ENCODE peak calls at places on chromosomes 12 and 14, in five cellular contexts. G is A549, W is Peyer's patch, D is testis, H is K562. S is an unnamed sample.

GRCh38 chr12:118060301-118061010 is 523 bp downstream of the WSB2 start:
- DNase-seq in W (peak; percentile 81), D (peak; percentile 46), G (peak; percentile 46), H (no peak), S (peak; percentile 59)

GRCh38 chr12:93061414-93062099 is 132.5 kb upstream of the EEA1 start:
- DNase-seq in H (no peak), G (no peak), D (no peak), W (no peak), S (no peak)

GRCh38 chr12:38056701-38057689 is 259.6 kb upstream of the ALG10B start:
- DNase-seq in W (no peak), H (no peak), D (no peak), G (peak; percentile 47), S (no peak)

GRCh38 chr12:5773550-5773949 is 171.5 kb downstream of the ANO2 start:
- DNase-seq in W (no peak), G (no peak), D (no peak), H (no peak), S (no peak)

GRCh38 chr12:113689047-113689610 is 217.5 kb upstream of the LHX5 start:
- DNase-seq in W (no peak), G (no peak), D (no peak), H (no peak), S (no peak)

GRCh38 chr14:88463318-88463717 is 77.9 kb downstream of the SPATA7 start:
- DNase-seq in G (peak; percentile 39), W (no peak), D (no peak), H (peak; percentile 24), S (no peak)

GRCh38 chr14:82755476-82755875 is 1221.8 kb upstream of the SEL1L start:
- DNase-seq in D (no peak), H (no peak), G (no peak), W (no peak), S (no peak)

GRCh38 chr12:68175566-68176033 is 16.1 kb upstream of the IFNG start:
- DNase-seq in D (no peak), W (no peak), H (no peak), G (no peak), S (no peak)

GRCh38 chr12:95763809-95764253 is 26.7 kb downstream of the NTN4 start:
- DNase-seq in G (peak; percentile 75), W (no peak), H (no peak), D (no peak), S (peak; percentile 79)

GRCh38 chr12:20722142-20722541 is 27.0 kb downstream of the SLCO1C1 start:
- DNase-seq in H (no peak), W (no peak), G (no peak), D (no peak), S (no peak)

GRCh38 chr14:88032373-88032772 is 27.4 kb downstream of the GPR65 start:
- DNase-seq in D (no peak), G (no peak), H (no peak), W (no peak), S (no peak)

GRCh38 chr12:106030210-106031175 is 108.3 kb downstream of the NUAK1 start:
- DNase-seq in D (no peak), W (no peak), G (peak; percentile 42), H (no peak), S (no peak)

GRCh38 chr12:15151141-15152091 is 69.8 kb downstream of the RERG start:
- DNase-seq in D (peak; percentile 31), H (no peak), G (no peak), W (no peak), S (no peak)

GRCh38 chr12:120261951-120262851 is 3.3 kb downstream of the PXN start:
- DNase-seq in D (peak; percentile 76), H (peak; percentile 46), W (peak; percentile 67), G (peak; percentile 62), S (no peak)

GRCh38 chr12:77213316-77213715 is 147.9 kb upstream of the E2F7 start:
- DNase-seq in G (no peak), W (no peak), D (no peak), H (no peak), S (peak; percentile 61)

GRCh38 chr12:77210724-77211123 is 145.4 kb upstream of the E2F7 start:
- DNase-seq in W (no peak), G (no peak), D (no peak), H (no peak), S (no peak)

GRCh38 chr12:77218278-77218677 is 152.9 kb upstream of the E2F7 start:
- DNase-seq in G (no peak), W (no peak), D (no peak), H (no peak), S (no peak)

DNA sequence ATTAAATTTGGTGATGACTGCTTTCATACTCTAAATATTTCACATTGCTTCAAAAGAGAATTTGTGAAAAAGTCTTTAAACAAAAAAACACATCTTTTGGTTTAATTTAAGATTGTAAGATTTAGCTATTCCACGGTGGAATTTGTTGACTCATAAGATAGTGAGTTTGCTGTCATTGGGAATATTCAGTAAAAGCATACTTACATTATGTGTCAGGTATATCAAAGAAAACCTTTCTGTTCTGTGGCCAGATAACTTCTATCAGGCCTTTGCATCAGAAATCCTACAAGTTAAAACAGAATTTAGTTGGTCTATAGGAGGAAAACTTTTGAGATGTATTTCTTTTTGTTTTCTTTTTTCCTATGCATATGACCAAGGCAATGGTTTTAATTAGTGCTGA is 148.8 kb upstream of the E2F7 start:
- DNase-seq in H (no peak), D (no peak), W (no peak), G (no peak), S (no peak)
- H3K27ac ChIP-seq in H (no peak overlapping the region), D (no peak overlapping the region), W (no peak overlapping the region), G (no peak overlapping the region), S (no peak overlapping the region)

GRCh38 chr12:46372131-46372851 is at the start of gene SLC38A2:
- DNase-seq in G (peak; percentile 87), H (peak; percentile 77), D (peak; percentile 99), W (peak; percentile 99), S (peak; percentile 99)

GRCh38 chr12:46370792-46371717 is 1.5 kb downstream of the SLC38A2 start:
- DNase-seq in W (peak; percentile 94), D (peak; percentile 92), H (peak; percentile 77), G (peak; percentile 84), S (peak; percentile 91)

GRCh38 chr12:46372852-46373302 is 304 bp upstream of the SLC38A2 start:
- DNase-seq in G (no peak), W (no peak), H (peak; percentile 94), D (no peak), S (no peak)

GRCh38 chr12:46370380-46370734 is 2.2 kb downstream of the SLC38A2 start:
- DNase-seq in W (no peak), G (no peak), D (no peak), H (no peak), S (no peak)

GRCh38 chr12:46371718-46372130 is 849 bp downstream of the SLC38A2 start:
- DNase-seq in W (peak; percentile 81), D (peak; percentile 51), G (peak; percentile 56), H (peak; percentile 62), S (no peak)
- TF ChIP-seq POLR2A in W (no peak), D (no peak), G (peak; percentile 13), H (no peak), S (peak; percentile 3)

DNA sequence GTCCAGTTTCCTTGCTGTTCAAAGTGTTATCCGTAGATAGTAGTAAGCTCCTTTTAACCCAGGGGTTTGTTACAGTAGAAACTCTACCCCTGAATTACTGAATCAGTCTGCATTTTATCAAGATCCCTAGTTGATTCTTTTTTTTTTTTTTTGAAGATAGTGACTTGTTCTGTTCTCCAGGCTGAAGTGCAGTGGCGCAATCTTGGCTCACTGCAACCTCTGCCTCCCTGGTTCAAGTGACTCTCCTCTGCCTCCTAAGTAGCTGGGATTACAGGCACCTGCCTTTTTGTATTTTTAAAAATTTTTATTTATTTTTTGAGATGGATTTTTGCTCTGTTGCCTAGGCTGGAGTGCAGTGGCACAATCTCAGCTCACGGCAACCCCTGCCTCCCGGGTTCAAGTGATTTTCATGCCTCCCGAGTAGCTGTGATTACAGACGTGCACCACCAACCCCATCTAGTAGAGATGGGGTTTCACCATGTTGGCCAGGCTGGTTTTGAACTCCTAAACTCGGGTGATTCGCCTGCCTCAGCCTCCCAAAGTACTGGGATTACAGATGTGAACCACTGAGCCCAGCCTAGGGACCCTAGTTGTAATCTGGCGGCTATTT is 10.5 kb downstream of the LARP4 start:
- DNase-seq in H (no peak), W (no peak), G (no peak), D (no peak), S (no peak)
- H3K4me3 ChIP-seq in H (no peak overlapping the region), W (no peak overlapping the region), G (no peak overlapping the region), D (no peak overlapping the region), S (no peak overlapping the region)

DNA sequence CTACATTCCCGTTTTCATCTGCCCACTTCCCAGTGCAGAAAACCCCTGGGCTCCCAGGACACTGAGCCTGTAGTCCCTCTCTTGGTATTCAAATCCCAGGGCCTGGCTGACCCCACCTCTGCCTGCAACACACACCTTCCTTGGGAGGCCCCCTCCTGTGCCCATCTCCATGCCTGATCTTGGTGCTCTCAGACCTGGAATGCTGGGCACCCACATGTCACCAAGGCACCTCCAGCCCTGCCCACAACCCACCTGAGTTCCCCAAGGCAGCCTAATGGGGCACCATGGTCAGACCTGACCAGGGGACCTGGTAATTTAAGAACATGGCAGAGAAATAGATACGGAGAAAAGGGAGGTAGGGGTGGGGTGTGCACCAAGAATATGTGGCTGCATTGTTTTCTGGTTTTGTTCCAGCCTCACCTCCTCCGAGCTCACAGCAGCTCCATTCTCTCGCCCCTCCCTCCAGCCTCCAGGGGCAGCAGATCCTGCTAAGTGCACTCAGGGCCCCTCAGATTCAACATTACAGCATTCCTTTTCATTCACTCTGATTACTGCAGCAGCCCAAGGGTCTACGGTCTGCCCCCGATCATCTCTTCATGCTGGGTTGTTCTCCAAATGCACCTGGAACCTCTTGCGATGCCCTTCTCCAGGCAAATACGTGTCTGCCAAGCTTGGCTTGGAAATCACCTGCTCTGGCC is 9.2 kb upstream of the HSP90AA1 start:
- DNase-seq in W (no peak), G (no peak), D (no peak), H (peak; percentile 26), S (no peak)
- H3K27ac ChIP-seq in W (no peak overlapping the region), G (peak overlapping the region; percentile 32), D (no peak overlapping the region), H (peak overlapping the region; percentile 70), S (no peak overlapping the region)

GRCh38 chr12:109477963-109478315 is 505 bp downstream of the UBE3B start:
- DNase-seq in W (no peak), D (no peak), G (no peak), H (no peak), S (no peak)
- TF ChIP-seq POLR2A in W (no peak), D (no peak), G (no peak), H (no peak), S (no peak)

GRCh38 chr14:73742520-73743238 is 28.5 kb upstream of the PNMA1 start:
- DNase-seq in G (no peak), H (no peak), D (no peak), W (no peak), S (no peak)
- H3K4me3 ChIP-seq in G (no peak overlapping the region), H (no peak overlapping the region), D (no peak overlapping the region), W (peak overlapping the region; percentile 31), S (no peak overlapping the region)

GRCh38 chr14:92287987-92288386 is 35.0 kb upstream of the SLC24A4 start:
- DNase-seq in G (no peak), W (no peak), H (peak; percentile 11), D (no peak), S (no peak)
- H3K27ac ChIP-seq in G (no peak overlapping the region), W (no peak overlapping the region), H (no peak overlapping the region), D (no peak overlapping the region), S (no peak overlapping the region)